ENCODE peak calls at places on chromosome 22, in nine cellular contexts. D is H1, F is spleen, T is testis, S is A549, R is ovary, Y is body of pancreas, C is sigmoid colon, V is tibial nerve. B is an unnamed sample.

GRCh38 chr22:37355174-37355573 is 72.1 kb downstream of the ELFN2 start:
- DNase-seq in Y (no peak), S (no peak), R (no peak), V (no peak), F (no peak), T (no peak), C (no peak), D (no peak), B (no peak)

GRCh38 chr22:24420072-24420976 is 7.1 kb upstream of the ADORA2A start:
- DNase-seq in V (no peak), D (no peak), F (peak; percentile 78), S (no peak), R (no peak), C (peak; percentile 72), T (no peak), Y (no peak), B (no peak)

GRCh38 chr22:37139762-37140161 is 10.0 kb downstream of the IL2RB start:
- DNase-seq in Y (no peak), D (no peak), S (no peak), C (no peak), T (no peak), V (no peak), F (no peak), R (no peak), B (no peak)

GRCh38 chr22:23168381-23169031 is 11.8 kb upstream of the BCR start:
- DNase-seq in T (no peak), Y (no peak), R (no peak), S (no peak), C (no peak), V (no peak), F (no peak), D (no peak), B (no peak)

GRCh38 chr22:33111491-33111890 is 53.3 kb upstream of the SYN3 start:
- DNase-seq in S (no peak), C (no peak), F (no peak), Y (no peak), R (no peak), V (no peak), T (no peak), D (no peak), B (no peak)

GRCh38 chr22:43326342-43326825 is 16.8 kb downstream of the SCUBE1 start:
- DNase-seq in R (no peak), F (peak; percentile 34), T (no peak), D (no peak), Y (no peak), C (no peak), V (no peak), S (no peak), B (no peak)

GRCh38 chr22:42443240-42444059 is 11.2 kb upstream of the NFAM1 start:
- DNase-seq in Y (no peak), C (no peak), R (no peak), S (no peak), T (no peak), D (no peak), V (no peak), F (no peak), B (no peak)

GRCh38 chr22:18114495-18114894 is 3.9 kb downstream of the TUBA8 start:
- DNase-seq in V (no peak), C (no peak), S (no peak), R (no peak), T (no peak), F (peak; percentile 27), Y (no peak), D (no peak), B (no peak)

GRCh38 chr22:37735054-37735453 is 38.2 kb downstream of the TRIOBP start:
- DNase-seq in F (no peak), D (no peak), R (peak; percentile 43), T (peak; percentile 74), Y (peak; percentile 66), C (peak; percentile 75), S (peak; percentile 67), V (peak; percentile 46), B (no peak)

GRCh38 chr22:22614065-22614464 is 30.3 kb upstream of the GGTLC2 start:
- DNase-seq in S (no peak), T (no peak), V (no peak), R (no peak), Y (no peak), D (no peak), C (no peak), F (no peak), B (no peak)

GRCh38 chr22:20721409-20722218 is 52.3 kb upstream of the SERPIND1 start:
- DNase-seq in F (peak; percentile 62), Y (no peak), C (no peak), R (no peak), S (no peak), D (no peak), T (no peak), V (no peak), B (no peak)

GRCh38 chr22:35839811-35840739 is 122.4 kb downstream of the APOL5 start:
- DNase-seq in R (peak; percentile 89), D (peak; percentile 79), S (peak; percentile 97), T (peak; percentile 89), Y (peak; percentile 85), C (peak; percentile 94), F (peak; percentile 76), V (peak; percentile 64), B (peak; percentile 95)

GRCh38 chr22:26681395-26681821 is 24.0 kb downstream of the MIAT start:
- DNase-seq in D (no peak), Y (no peak), F (peak; percentile 54), S (no peak), V (no peak), R (no peak), C (no peak), T (no peak), B (no peak)
- TF ChIP-seq CTCF in D (no peak), Y (no peak), F (no peak), S (no peak), V (no peak), R (no peak), C (no peak), T (no peak), B (no peak)

DNA sequence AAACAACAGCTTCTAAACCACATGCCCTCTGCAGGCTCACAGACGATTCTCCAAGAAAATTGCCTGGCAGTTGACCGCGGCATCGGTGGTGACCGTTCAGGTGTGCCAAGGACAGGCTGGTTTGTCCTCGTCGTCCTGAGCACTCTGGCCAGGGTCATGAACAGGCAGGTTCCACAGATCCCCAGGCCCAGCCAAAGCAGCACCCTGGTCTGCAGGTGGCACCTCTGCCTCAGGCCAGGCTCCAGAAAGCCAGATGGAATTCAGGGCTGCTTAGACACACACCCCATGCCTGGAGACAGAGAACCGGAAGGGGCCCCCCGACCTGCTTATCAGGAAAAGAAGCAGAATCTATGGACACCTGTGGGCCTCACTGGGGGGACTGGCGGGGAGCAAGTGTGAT is 338.7 kb downstream of the BRD1 start:
- DNase-seq in T (no peak), R (no peak), Y (no peak), V (no peak), C (no peak), S (no peak), D (no peak), F (no peak), B (no peak)
- H3K4me3 ChIP-seq in T (no peak overlapping the region), R (no peak overlapping the region), Y (no peak overlapping the region), V (no peak overlapping the region), C (no peak overlapping the region), S (no peak overlapping the region), D (no peak overlapping the region), F (no peak overlapping the region), B (no peak overlapping the region)

GRCh38 chr22:50531546-50532352 is 1.9 kb upstream of the TYMP start:
- DNase-seq in D (no peak), S (peak; percentile 75), V (peak; percentile 70), R (peak; percentile 45), T (no peak), F (peak; percentile 96), C (peak; percentile 92), Y (peak; percentile 83), B (peak; percentile 97)

GRCh38 chr22:50530857-50531545 is 1.2 kb upstream of the TYMP start:
- DNase-seq in S (peak; percentile 91), C (peak; percentile 94), R (peak; percentile 49), T (peak; percentile 71), F (peak; percentile 98), V (peak; percentile 75), D (no peak), Y (peak; percentile 84), B (peak; percentile 98)

GRCh38 chr22:50530280-50530856 is 556 bp upstream of the TYMP start:
- DNase-seq in T (no peak), C (peak; percentile 93), S (peak; percentile 89), R (peak; percentile 61), D (no peak), F (peak; percentile 97), V (peak; percentile 72), Y (peak; percentile 80), B (peak; percentile 77)

GRCh38 chr22:50532824-50533344 is 3.1 kb upstream of the TYMP start:
- DNase-seq in S (no peak), R (no peak), F (peak; percentile 72), C (no peak), D (no peak), T (no peak), Y (no peak), V (no peak), B (no peak)

GRCh38 chr22:50532353-50532700 is 2.5 kb upstream of the TYMP start:
- DNase-seq in Y (no peak), R (no peak), F (no peak), T (no peak), C (no peak), D (no peak), S (no peak), V (no peak), B (no peak)
- TF ChIP-seq POLR2A in Y (no peak), R (no peak), F (no peak), T (no peak), C (no peak), D (no peak), S (no peak), V (no peak), B (no peak)

GRCh38 chr22:39528080-39528661 is 4.4 kb downstream of the RPS19BP1 start:
- DNase-seq in D (no peak), V (no peak), Y (no peak), C (no peak), R (no peak), T (no peak), F (peak; percentile 84), S (no peak), B (no peak)

GRCh38 chr22:39530692-39531331 is 1.7 kb downstream of the RPS19BP1 start:
- DNase-seq in F (no peak), C (no peak), T (no peak), R (no peak), D (no peak), Y (no peak), S (no peak), V (no peak), B (no peak)

GRCh38 chr22:39530136-39530535 is 2.4 kb downstream of the RPS19BP1 start:
- DNase-seq in C (no peak), F (no peak), S (no peak), R (no peak), V (no peak), D (no peak), Y (no peak), T (no peak), B (no peak)

GRCh38 chr22:39528681-39529486 is 3.7 kb downstream of the RPS19BP1 start:
- DNase-seq in V (peak; percentile 84), D (peak; percentile 89), T (peak; percentile 94), S (peak; percentile 92), C (peak; percentile 96), Y (peak; percentile 94), F (peak; percentile 99), R (peak; percentile 91), B (peak; percentile 85)

DNA sequence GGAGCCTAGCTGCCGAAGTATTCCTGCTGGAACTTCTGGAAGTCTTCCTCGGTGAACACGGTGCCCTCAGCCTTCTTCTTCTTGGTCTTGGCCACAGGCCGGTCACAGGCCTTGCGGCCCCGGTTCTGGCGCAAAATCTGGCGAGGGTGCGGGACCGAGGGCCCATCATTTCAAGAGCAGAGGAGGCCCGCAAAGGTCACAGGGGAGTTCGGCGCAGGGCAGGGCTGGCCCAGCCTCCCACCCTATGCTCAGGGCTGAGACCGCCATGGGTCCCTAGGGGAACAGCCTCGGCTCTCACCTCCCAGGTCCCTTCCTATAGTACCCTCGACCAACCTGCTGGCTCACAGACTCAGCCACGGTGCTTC is 3.1 kb downstream of the RPS19BP1 start:
- DNase-seq in T (no peak), R (no peak), S (no peak), F (peak; percentile 86), V (no peak), D (no peak), Y (no peak), C (no peak), B (no peak)
- TF ChIP-seq CTCF in T (no peak), R (no peak), S (no peak), F (no peak), V (peak; percentile 8), D (no peak), Y (no peak), C (no peak), B (no peak)